ENCODE peak calls at places on chromosomes 13 and 19, in seven cellular contexts. One of them, this sample, is unnamed.

GRCh38 chr19:38831142-38831605 is 420 bp downstream of the ECH1 start:
- DNase-seq in fibroblast of the aortic adventitia: peak; percentile 81
- DNase-seq in thoracic aorta: peak; percentile 34
- DNase-seq in T-helper 1 cell: no peak
- DNase-seq in CD4-positive, alpha-beta T cell: no peak
- DNase-seq in NCI-H2227 treated with DMSO at 0.1 percent for 48 hours: peak; percentile 79
- DNase-seq in dermis microvascular lymphatic vessel endothelial cell: no peak
- DNase-seq in this sample: peak; percentile 64

GRCh38 chr13:99191900-99192399 is 8.7 kb upstream of the UBAC2 start:
- DNase-seq in fibroblast of the aortic adventitia: peak; percentile 66
- DNase-seq in thoracic aorta: no peak
- DNase-seq in T-helper 1 cell: no peak
- DNase-seq in CD4-positive, alpha-beta T cell: no peak
- DNase-seq in NCI-H2227 treated with DMSO at 0.1 percent for 48 hours: no peak
- DNase-seq in dermis microvascular lymphatic vessel endothelial cell: no peak
- DNase-seq in this sample: no peak

GRCh38 chr19:4742717-4743646 is 19.3 kb upstream of the DPP9 start:
- DNase-seq in fibroblast of the aortic adventitia: no peak
- DNase-seq in thoracic aorta: no peak
- DNase-seq in T-helper 1 cell: no peak
- DNase-seq in CD4-positive, alpha-beta T cell: no peak
- DNase-seq in NCI-H2227 treated with DMSO at 0.1 percent for 48 hours: peak; percentile 89
- DNase-seq in dermis microvascular lymphatic vessel endothelial cell: no peak
- DNase-seq in this sample: no peak

GRCh38 chr13:114124921-114125320 is 7.5 kb downstream of the RASA3 start:
- DNase-seq in fibroblast of the aortic adventitia: peak; percentile 62
- DNase-seq in thoracic aorta: no peak
- DNase-seq in T-helper 1 cell: peak; percentile 58
- DNase-seq in CD4-positive, alpha-beta T cell: no peak
- DNase-seq in NCI-H2227 treated with DMSO at 0.1 percent for 48 hours: no peak
- DNase-seq in dermis microvascular lymphatic vessel endothelial cell: no peak
- DNase-seq in this sample: no peak

GRCh38 chr13:104137416-104137815 is 1071.2 kb upstream of the SLC10A2 start:
- DNase-seq in fibroblast of the aortic adventitia: no peak
- DNase-seq in thoracic aorta: no peak
- DNase-seq in T-helper 1 cell: no peak
- DNase-seq in CD4-positive, alpha-beta T cell: no peak
- DNase-seq in NCI-H2227 treated with DMSO at 0.1 percent for 48 hours: no peak
- DNase-seq in dermis microvascular lymphatic vessel endothelial cell: no peak
- DNase-seq in this sample: no peak

GRCh38 chr19:29587518-29587986 is 18.5 kb upstream of the POP4 start:
- DNase-seq in fibroblast of the aortic adventitia: no peak
- DNase-seq in thoracic aorta: no peak
- DNase-seq in T-helper 1 cell: peak; percentile 21
- DNase-seq in CD4-positive, alpha-beta T cell: peak; percentile 39
- DNase-seq in NCI-H2227 treated with DMSO at 0.1 percent for 48 hours: no peak
- DNase-seq in dermis microvascular lymphatic vessel endothelial cell: no peak
- DNase-seq in this sample: no peak

GRCh38 chr19:47229674-47230121 is 1.3 kb downstream of the BBC3 start:
- DNase-seq in fibroblast of the aortic adventitia: peak; percentile 35
- DNase-seq in thoracic aorta: no peak
- DNase-seq in T-helper 1 cell: no peak
- DNase-seq in CD4-positive, alpha-beta T cell: no peak
- DNase-seq in NCI-H2227 treated with DMSO at 0.1 percent for 48 hours: no peak
- DNase-seq in dermis microvascular lymphatic vessel endothelial cell: no peak
- DNase-seq in this sample: peak; percentile 67

GRCh38 chr13:28337196-28338045 is 157.5 kb downstream of the FLT1 start:
- DNase-seq in fibroblast of the aortic adventitia: peak; percentile 87
- DNase-seq in thoracic aorta: no peak
- DNase-seq in T-helper 1 cell: no peak
- DNase-seq in CD4-positive, alpha-beta T cell: no peak
- DNase-seq in NCI-H2227 treated with DMSO at 0.1 percent for 48 hours: no peak
- DNase-seq in dermis microvascular lymphatic vessel endothelial cell: peak; percentile 79
- DNase-seq in this sample: peak; percentile 97

GRCh38 chr19:16078311-16078758 is 2.0 kb downstream of the TPM4 start:
- DNase-seq in fibroblast of the aortic adventitia: no peak
- DNase-seq in thoracic aorta: no peak
- DNase-seq in T-helper 1 cell: no peak
- DNase-seq in CD4-positive, alpha-beta T cell: no peak
- DNase-seq in NCI-H2227 treated with DMSO at 0.1 percent for 48 hours: no peak
- DNase-seq in dermis microvascular lymphatic vessel endothelial cell: no peak
- DNase-seq in this sample: no peak

GRCh38 chr13:104522235-104523072 is 1456.2 kb upstream of the SLC10A2 start:
- DNase-seq in fibroblast of the aortic adventitia: no peak
- DNase-seq in thoracic aorta: no peak
- DNase-seq in T-helper 1 cell: no peak
- DNase-seq in CD4-positive, alpha-beta T cell: no peak
- DNase-seq in NCI-H2227 treated with DMSO at 0.1 percent for 48 hours: no peak
- DNase-seq in dermis microvascular lymphatic vessel endothelial cell: no peak
- DNase-seq in this sample: no peak

GRCh38 chr19:7818806-7819205 is 11.2 kb upstream of the EVI5L start:
- DNase-seq in fibroblast of the aortic adventitia: no peak
- DNase-seq in thoracic aorta: no peak
- DNase-seq in T-helper 1 cell: no peak
- DNase-seq in CD4-positive, alpha-beta T cell: no peak
- DNase-seq in NCI-H2227 treated with DMSO at 0.1 percent for 48 hours: no peak
- DNase-seq in dermis microvascular lymphatic vessel endothelial cell: no peak
- DNase-seq in this sample: no peak

GRCh38 chr19:35109395-35110112 is 6.1 kb upstream of the FXYD3 start:
- DNase-seq in fibroblast of the aortic adventitia: no peak
- DNase-seq in thoracic aorta: no peak
- DNase-seq in T-helper 1 cell: no peak
- DNase-seq in CD4-positive, alpha-beta T cell: no peak
- DNase-seq in NCI-H2227 treated with DMSO at 0.1 percent for 48 hours: no peak
- DNase-seq in dermis microvascular lymphatic vessel endothelial cell: no peak
- DNase-seq in this sample: no peak

GRCh38 chr19:38252935-38253691 is 3.1 kb downstream of the PPP1R14A start:
- DNase-seq in fibroblast of the aortic adventitia: no peak
- DNase-seq in thoracic aorta: peak; percentile 55
- DNase-seq in T-helper 1 cell: no peak
- DNase-seq in CD4-positive, alpha-beta T cell: no peak
- DNase-seq in NCI-H2227 treated with DMSO at 0.1 percent for 48 hours: no peak
- DNase-seq in dermis microvascular lymphatic vessel endothelial cell: no peak
- DNase-seq in this sample: no peak

GRCh38 chr19:45817010-45817724 is 2.1 kb upstream of the RSPH6A start:
- DNase-seq in fibroblast of the aortic adventitia: peak; percentile 94
- DNase-seq in thoracic aorta: peak; percentile 72
- DNase-seq in T-helper 1 cell: peak; percentile 96
- DNase-seq in CD4-positive, alpha-beta T cell: peak; percentile 92
- DNase-seq in NCI-H2227 treated with DMSO at 0.1 percent for 48 hours: peak; percentile 67
- DNase-seq in dermis microvascular lymphatic vessel endothelial cell: peak; percentile 87
- DNase-seq in this sample: peak; percentile 95